ENCODE peak calls at places on chromosomes 6 and 20, in nine cellular contexts. One of them, this sample, is unnamed.

GRCh38 chr20:41958391-41958790 is 340.2 kb upstream of the CHD6 start:
- DNase-seq in MCF 10A: no peak
- DNase-seq in CD4-positive, alpha-beta T cell: no peak
- DNase-seq in activated naive CD4-positive, alpha-beta T cell treated with anti-CD3 and anti-CD28 coated beads for 36 hours: no peak
- DNase-seq in endothelial cell of umbilical vein: no peak
- DNase-seq in GM06990: no peak
- DNase-seq in GM20000: no peak
- DNase-seq in activated CD4-positive, alpha-beta T cell treated with anti-CD3 and anti-CD28 coated beads, Interleukin-2, amount 50 U/mL, for 1 hour: no peak
- DNase-seq in Kasumi-1: no peak
- DNase-seq in this sample: no peak

GRCh38 chr6:33904050-33904827 is 100.4 kb upstream of the MLN start:
- DNase-seq in MCF 10A: no peak
- DNase-seq in CD4-positive, alpha-beta T cell: peak; percentile 60
- DNase-seq in activated naive CD4-positive, alpha-beta T cell treated with anti-CD3 and anti-CD28 coated beads for 36 hours: peak; percentile 87
- DNase-seq in endothelial cell of umbilical vein: no peak
- DNase-seq in GM06990: peak; percentile 75
- DNase-seq in GM20000: peak; percentile 61
- DNase-seq in activated CD4-positive, alpha-beta T cell treated with anti-CD3 and anti-CD28 coated beads, Interleukin-2, amount 50 U/mL, for 1 hour: peak; percentile 67
- DNase-seq in Kasumi-1: peak; percentile 76
- DNase-seq in this sample: peak; percentile 62

GRCh38 chr6:25056130-25056529 is 120.4 kb upstream of the RIPOR2 start:
- DNase-seq in MCF 10A: no peak
- DNase-seq in CD4-positive, alpha-beta T cell: peak; percentile 49
- DNase-seq in activated naive CD4-positive, alpha-beta T cell treated with anti-CD3 and anti-CD28 coated beads for 36 hours: peak; percentile 74
- DNase-seq in endothelial cell of umbilical vein: no peak
- DNase-seq in GM06990: peak; percentile 54
- DNase-seq in GM20000: peak; percentile 41
- DNase-seq in activated CD4-positive, alpha-beta T cell treated with anti-CD3 and anti-CD28 coated beads, Interleukin-2, amount 50 U/mL, for 1 hour: peak; percentile 37
- DNase-seq in Kasumi-1: peak; percentile 97
- DNase-seq in this sample: peak; percentile 45

GRCh38 chr6:16704706-16705402 is 56.4 kb downstream of the ATXN1 start:
- DNase-seq in MCF 10A: no peak
- DNase-seq in CD4-positive, alpha-beta T cell: no peak
- DNase-seq in activated naive CD4-positive, alpha-beta T cell treated with anti-CD3 and anti-CD28 coated beads for 36 hours: peak; percentile 76
- DNase-seq in endothelial cell of umbilical vein: peak; percentile 66
- DNase-seq in GM06990: peak; percentile 31
- DNase-seq in GM20000: no peak
- DNase-seq in activated CD4-positive, alpha-beta T cell treated with anti-CD3 and anti-CD28 coated beads, Interleukin-2, amount 50 U/mL, for 1 hour: peak; percentile 41
- DNase-seq in Kasumi-1: no peak
- DNase-seq in this sample: peak; percentile 45

GRCh38 chr6:13349811-13350506 is 21.6 kb upstream of the TBC1D7 start:
- DNase-seq in MCF 10A: no peak
- DNase-seq in CD4-positive, alpha-beta T cell: no peak
- DNase-seq in activated naive CD4-positive, alpha-beta T cell treated with anti-CD3 and anti-CD28 coated beads for 36 hours: no peak
- DNase-seq in endothelial cell of umbilical vein: no peak
- DNase-seq in GM06990: no peak
- DNase-seq in GM20000: no peak
- DNase-seq in activated CD4-positive, alpha-beta T cell treated with anti-CD3 and anti-CD28 coated beads, Interleukin-2, amount 50 U/mL, for 1 hour: no peak
- DNase-seq in Kasumi-1: no peak
- DNase-seq in this sample: no peak

GRCh38 chr20:20085071-20085470 is 32.7 kb downstream of the CFAP61 start:
- DNase-seq in MCF 10A: no peak
- DNase-seq in CD4-positive, alpha-beta T cell: no peak
- DNase-seq in activated naive CD4-positive, alpha-beta T cell treated with anti-CD3 and anti-CD28 coated beads for 36 hours: no peak
- DNase-seq in endothelial cell of umbilical vein: no peak
- DNase-seq in GM06990: no peak
- DNase-seq in GM20000: no peak
- DNase-seq in activated CD4-positive, alpha-beta T cell treated with anti-CD3 and anti-CD28 coated beads, Interleukin-2, amount 50 U/mL, for 1 hour: no peak
- DNase-seq in Kasumi-1: no peak
- DNase-seq in this sample: no peak

GRCh38 chr20:43915209-43916072 is 789 bp downstream of the TOX2 start:
- DNase-seq in MCF 10A: no peak
- DNase-seq in CD4-positive, alpha-beta T cell: peak; percentile 17
- DNase-seq in activated naive CD4-positive, alpha-beta T cell treated with anti-CD3 and anti-CD28 coated beads for 36 hours: peak; percentile 44
- DNase-seq in endothelial cell of umbilical vein: peak; percentile 32
- DNase-seq in GM06990: peak; percentile 71
- DNase-seq in GM20000: peak; percentile 61
- DNase-seq in activated CD4-positive, alpha-beta T cell treated with anti-CD3 and anti-CD28 coated beads, Interleukin-2, amount 50 U/mL, for 1 hour: peak; percentile 33
- DNase-seq in Kasumi-1: no peak
- DNase-seq in this sample: peak; percentile 47

GRCh38 chr6:45438156-45438555 is 60.4 kb upstream of the SUPT3H start:
- DNase-seq in MCF 10A: no peak
- DNase-seq in CD4-positive, alpha-beta T cell: no peak
- DNase-seq in activated naive CD4-positive, alpha-beta T cell treated with anti-CD3 and anti-CD28 coated beads for 36 hours: no peak
- DNase-seq in endothelial cell of umbilical vein: no peak
- DNase-seq in GM06990: no peak
- DNase-seq in GM20000: no peak
- DNase-seq in activated CD4-positive, alpha-beta T cell treated with anti-CD3 and anti-CD28 coated beads, Interleukin-2, amount 50 U/mL, for 1 hour: no peak
- DNase-seq in Kasumi-1: no peak
- DNase-seq in this sample: no peak

GRCh38 chr20:9490171-9490570 is 24.2 kb upstream of the LAMP5 start:
- DNase-seq in MCF 10A: no peak
- DNase-seq in CD4-positive, alpha-beta T cell: no peak
- DNase-seq in activated naive CD4-positive, alpha-beta T cell treated with anti-CD3 and anti-CD28 coated beads for 36 hours: no peak
- DNase-seq in endothelial cell of umbilical vein: no peak
- DNase-seq in GM06990: no peak
- DNase-seq in GM20000: no peak
- DNase-seq in activated CD4-positive, alpha-beta T cell treated with anti-CD3 and anti-CD28 coated beads, Interleukin-2, amount 50 U/mL, for 1 hour: no peak
- DNase-seq in Kasumi-1: no peak
- DNase-seq in this sample: no peak

GRCh38 chr6:125871365-125871764 is 80.6 kb downstream of the NCOA7 start:
- DNase-seq in MCF 10A: peak; percentile 71
- DNase-seq in CD4-positive, alpha-beta T cell: no peak
- DNase-seq in activated naive CD4-positive, alpha-beta T cell treated with anti-CD3 and anti-CD28 coated beads for 36 hours: no peak
- DNase-seq in endothelial cell of umbilical vein: no peak
- DNase-seq in GM06990: no peak
- DNase-seq in GM20000: no peak
- DNase-seq in activated CD4-positive, alpha-beta T cell treated with anti-CD3 and anti-CD28 coated beads, Interleukin-2, amount 50 U/mL, for 1 hour: no peak
- DNase-seq in Kasumi-1: no peak
- DNase-seq in this sample: no peak

GRCh38 chr6:11149551-11149950 is 38.0 kb upstream of the ERVFRD-1 start:
- DNase-seq in MCF 10A: no peak
- DNase-seq in CD4-positive, alpha-beta T cell: no peak
- DNase-seq in activated naive CD4-positive, alpha-beta T cell treated with anti-CD3 and anti-CD28 coated beads for 36 hours: no peak
- DNase-seq in endothelial cell of umbilical vein: no peak
- DNase-seq in GM06990: no peak
- DNase-seq in GM20000: no peak
- DNase-seq in activated CD4-positive, alpha-beta T cell treated with anti-CD3 and anti-CD28 coated beads, Interleukin-2, amount 50 U/mL, for 1 hour: no peak
- DNase-seq in Kasumi-1: no peak
- DNase-seq in this sample: no peak

GRCh38 chr20:9220874-9221547 is 152.1 kb downstream of the PLCB4 start:
- DNase-seq in MCF 10A: no peak
- DNase-seq in CD4-positive, alpha-beta T cell: no peak
- DNase-seq in activated naive CD4-positive, alpha-beta T cell treated with anti-CD3 and anti-CD28 coated beads for 36 hours: no peak
- DNase-seq in endothelial cell of umbilical vein: no peak
- DNase-seq in GM06990: no peak
- DNase-seq in GM20000: no peak
- DNase-seq in activated CD4-positive, alpha-beta T cell treated with anti-CD3 and anti-CD28 coated beads, Interleukin-2, amount 50 U/mL, for 1 hour: no peak
- DNase-seq in Kasumi-1: no peak
- DNase-seq in this sample: no peak

GRCh38 chr6:51814418-51814817 is 273.0 kb downstream of the PKHD1 start:
- DNase-seq in MCF 10A: no peak
- DNase-seq in CD4-positive, alpha-beta T cell: no peak
- DNase-seq in activated naive CD4-positive, alpha-beta T cell treated with anti-CD3 and anti-CD28 coated beads for 36 hours: no peak
- DNase-seq in endothelial cell of umbilical vein: no peak
- DNase-seq in GM06990: no peak
- DNase-seq in GM20000: no peak
- DNase-seq in activated CD4-positive, alpha-beta T cell treated with anti-CD3 and anti-CD28 coated beads, Interleukin-2, amount 50 U/mL, for 1 hour: no peak
- DNase-seq in Kasumi-1: no peak
- DNase-seq in this sample: no peak

GRCh38 chr6:137297887-137298286 is 78.7 kb upstream of the IFNGR1 start:
- DNase-seq in MCF 10A: no peak
- DNase-seq in CD4-positive, alpha-beta T cell: no peak
- DNase-seq in activated naive CD4-positive, alpha-beta T cell treated with anti-CD3 and anti-CD28 coated beads for 36 hours: no peak
- DNase-seq in endothelial cell of umbilical vein: peak; percentile 82
- DNase-seq in GM06990: no peak
- DNase-seq in GM20000: no peak
- DNase-seq in activated CD4-positive, alpha-beta T cell treated with anti-CD3 and anti-CD28 coated beads, Interleukin-2, amount 50 U/mL, for 1 hour: no peak
- DNase-seq in Kasumi-1: peak; percentile 79
- DNase-seq in this sample: no peak

GRCh38 chr6:99002826-99003225 is 55.1 kb upstream of the FBXL4 start:
- DNase-seq in MCF 10A: peak; percentile 16
- DNase-seq in CD4-positive, alpha-beta T cell: no peak
- DNase-seq in activated naive CD4-positive, alpha-beta T cell treated with anti-CD3 and anti-CD28 coated beads for 36 hours: no peak
- DNase-seq in endothelial cell of umbilical vein: peak; percentile 7
- DNase-seq in GM06990: no peak
- DNase-seq in GM20000: no peak
- DNase-seq in activated CD4-positive, alpha-beta T cell treated with anti-CD3 and anti-CD28 coated beads, Interleukin-2, amount 50 U/mL, for 1 hour: no peak
- DNase-seq in Kasumi-1: no peak
- DNase-seq in this sample: no peak

GRCh38 chr6:55069132-55069781 is 105.1 kb upstream of the HCRTR2 start:
- DNase-seq in MCF 10A: peak; percentile 63
- DNase-seq in CD4-positive, alpha-beta T cell: no peak
- DNase-seq in activated naive CD4-positive, alpha-beta T cell treated with anti-CD3 and anti-CD28 coated beads for 36 hours: peak; percentile 6
- DNase-seq in endothelial cell of umbilical vein: peak; percentile 60
- DNase-seq in GM06990: no peak
- DNase-seq in GM20000: peak; percentile 5
- DNase-seq in activated CD4-positive, alpha-beta T cell treated with anti-CD3 and anti-CD28 coated beads, Interleukin-2, amount 50 U/mL, for 1 hour: no peak
- DNase-seq in Kasumi-1: peak; percentile 74
- DNase-seq in this sample: no peak

GRCh38 chr6:137119196-137120104 is 54.0 kb downstream of the IL22RA2 start:
- DNase-seq in MCF 10A: no peak
- DNase-seq in CD4-positive, alpha-beta T cell: no peak
- DNase-seq in activated naive CD4-positive, alpha-beta T cell treated with anti-CD3 and anti-CD28 coated beads for 36 hours: no peak
- DNase-seq in endothelial cell of umbilical vein: no peak
- DNase-seq in GM06990: no peak
- DNase-seq in GM20000: no peak
- DNase-seq in activated CD4-positive, alpha-beta T cell treated with anti-CD3 and anti-CD28 coated beads, Interleukin-2, amount 50 U/mL, for 1 hour: no peak
- DNase-seq in Kasumi-1: no peak
- DNase-seq in this sample: no peak

GRCh38 chr20:11453430-11453829 is 464.3 kb upstream of the BTBD3 start:
- DNase-seq in MCF 10A: peak; percentile 72
- DNase-seq in CD4-positive, alpha-beta T cell: no peak
- DNase-seq in activated naive CD4-positive, alpha-beta T cell treated with anti-CD3 and anti-CD28 coated beads for 36 hours: no peak
- DNase-seq in endothelial cell of umbilical vein: peak; percentile 64
- DNase-seq in GM06990: no peak
- DNase-seq in GM20000: no peak
- DNase-seq in activated CD4-positive, alpha-beta T cell treated with anti-CD3 and anti-CD28 coated beads, Interleukin-2, amount 50 U/mL, for 1 hour: no peak
- DNase-seq in Kasumi-1: no peak
- DNase-seq in this sample: no peak

GRCh38 chr6:42963855-42964605 is 3.5 kb downstream of the GNMT start:
- DNase-seq in MCF 10A: peak; percentile 61
- DNase-seq in CD4-positive, alpha-beta T cell: peak; percentile 20
- DNase-seq in activated naive CD4-positive, alpha-beta T cell treated with anti-CD3 and anti-CD28 coated beads for 36 hours: peak; percentile 72
- DNase-seq in endothelial cell of umbilical vein: peak; percentile 50
- DNase-seq in GM06990: no peak
- DNase-seq in GM20000: no peak
- DNase-seq in activated CD4-positive, alpha-beta T cell treated with anti-CD3 and anti-CD28 coated beads, Interleukin-2, amount 50 U/mL, for 1 hour: peak; percentile 26
- DNase-seq in Kasumi-1: peak; percentile 76
- DNase-seq in this sample: no peak

GRCh38 chr20:50992733-50993457 is 30.0 kb downstream of the KCNG1 start:
- DNase-seq in MCF 10A: peak; percentile 77
- DNase-seq in CD4-positive, alpha-beta T cell: no peak
- DNase-seq in activated naive CD4-positive, alpha-beta T cell treated with anti-CD3 and anti-CD28 coated beads for 36 hours: peak; percentile 66
- DNase-seq in endothelial cell of umbilical vein: peak; percentile 69
- DNase-seq in GM06990: no peak
- DNase-seq in GM20000: peak; percentile 68
- DNase-seq in activated CD4-positive, alpha-beta T cell treated with anti-CD3 and anti-CD28 coated beads, Interleukin-2, amount 50 U/mL, for 1 hour: no peak
- DNase-seq in Kasumi-1: peak; percentile 57
- DNase-seq in this sample: no peak

GRCh38 chr6:43216200-43216599 is 13.1 kb downstream of the DNPH1 start:
- DNase-seq in MCF 10A: no peak
- DNase-seq in CD4-positive, alpha-beta T cell: no peak
- DNase-seq in activated naive CD4-positive, alpha-beta T cell treated with anti-CD3 and anti-CD28 coated beads for 36 hours: no peak
- DNase-seq in endothelial cell of umbilical vein: no peak
- DNase-seq in GM06990: no peak
- DNase-seq in GM20000: no peak
- DNase-seq in activated CD4-positive, alpha-beta T cell treated with anti-CD3 and anti-CD28 coated beads, Interleukin-2, amount 50 U/mL, for 1 hour: no peak
- DNase-seq in Kasumi-1: no peak
- DNase-seq in this sample: no peak

GRCh38 chr20:49887251-49887827 is 28.0 kb downstream of the SPATA2 start:
- DNase-seq in MCF 10A: no peak
- DNase-seq in CD4-positive, alpha-beta T cell: no peak
- DNase-seq in activated naive CD4-positive, alpha-beta T cell treated with anti-CD3 and anti-CD28 coated beads for 36 hours: no peak
- DNase-seq in endothelial cell of umbilical vein: no peak
- DNase-seq in GM06990: no peak
- DNase-seq in GM20000: peak; percentile 33
- DNase-seq in activated CD4-positive, alpha-beta T cell treated with anti-CD3 and anti-CD28 coated beads, Interleukin-2, amount 50 U/mL, for 1 hour: no peak
- DNase-seq in Kasumi-1: no peak
- DNase-seq in this sample: no peak

GRCh38 chr20:12241065-12241464 is 323.4 kb downstream of the BTBD3 start:
- DNase-seq in MCF 10A: no peak
- DNase-seq in CD4-positive, alpha-beta T cell: no peak
- DNase-seq in activated naive CD4-positive, alpha-beta T cell treated with anti-CD3 and anti-CD28 coated beads for 36 hours: no peak
- DNase-seq in endothelial cell of umbilical vein: no peak
- DNase-seq in GM06990: no peak
- DNase-seq in GM20000: no peak
- DNase-seq in activated CD4-positive, alpha-beta T cell treated with anti-CD3 and anti-CD28 coated beads, Interleukin-2, amount 50 U/mL, for 1 hour: no peak
- DNase-seq in Kasumi-1: no peak
- DNase-seq in this sample: no peak

GRCh38 chr20:44218441-44218840 is 7.9 kb upstream of the OSER1 start:
- DNase-seq in MCF 10A: no peak
- DNase-seq in CD4-positive, alpha-beta T cell: peak; percentile 59
- DNase-seq in activated naive CD4-positive, alpha-beta T cell treated with anti-CD3 and anti-CD28 coated beads for 36 hours: peak; percentile 80
- DNase-seq in endothelial cell of umbilical vein: no peak
- DNase-seq in GM06990: no peak
- DNase-seq in GM20000: no peak
- DNase-seq in activated CD4-positive, alpha-beta T cell treated with anti-CD3 and anti-CD28 coated beads, Interleukin-2, amount 50 U/mL, for 1 hour: peak; percentile 52
- DNase-seq in Kasumi-1: no peak
- DNase-seq in this sample: peak; percentile 40

GRCh38 chr20:38134427-38135281 is 30.4 kb downstream of the TGM2 start:
- DNase-seq in MCF 10A: peak; percentile 23
- DNase-seq in CD4-positive, alpha-beta T cell: no peak
- DNase-seq in activated naive CD4-positive, alpha-beta T cell treated with anti-CD3 and anti-CD28 coated beads for 36 hours: no peak
- DNase-seq in endothelial cell of umbilical vein: peak; percentile 94
- DNase-seq in GM06990: no peak
- DNase-seq in GM20000: no peak
- DNase-seq in activated CD4-positive, alpha-beta T cell treated with anti-CD3 and anti-CD28 coated beads, Interleukin-2, amount 50 U/mL, for 1 hour: no peak
- DNase-seq in Kasumi-1: no peak
- DNase-seq in this sample: no peak

GRCh38 chr6:88760091-88760490 is 203.3 kb downstream of the RNGTT start:
- DNase-seq in MCF 10A: no peak
- DNase-seq in CD4-positive, alpha-beta T cell: no peak
- DNase-seq in activated naive CD4-positive, alpha-beta T cell treated with anti-CD3 and anti-CD28 coated beads for 36 hours: no peak
- DNase-seq in endothelial cell of umbilical vein: peak; percentile 9
- DNase-seq in GM06990: no peak
- DNase-seq in GM20000: no peak
- DNase-seq in activated CD4-positive, alpha-beta T cell treated with anti-CD3 and anti-CD28 coated beads, Interleukin-2, amount 50 U/mL, for 1 hour: no peak
- DNase-seq in Kasumi-1: no peak
- DNase-seq in this sample: no peak

GRCh38 chr20:1338096-1338495 is 9.2 kb upstream of the SDCBP2 start:
- DNase-seq in MCF 10A: no peak
- DNase-seq in CD4-positive, alpha-beta T cell: no peak
- DNase-seq in activated naive CD4-positive, alpha-beta T cell treated with anti-CD3 and anti-CD28 coated beads for 36 hours: no peak
- DNase-seq in endothelial cell of umbilical vein: no peak
- DNase-seq in GM06990: no peak
- DNase-seq in GM20000: no peak
- DNase-seq in activated CD4-positive, alpha-beta T cell treated with anti-CD3 and anti-CD28 coated beads, Interleukin-2, amount 50 U/mL, for 1 hour: no peak
- DNase-seq in Kasumi-1: no peak
- DNase-seq in this sample: no peak

GRCh38 chr6:21507811-21508210 is 85.7 kb upstream of the SOX4 start:
- DNase-seq in MCF 10A: no peak
- DNase-seq in CD4-positive, alpha-beta T cell: no peak
- DNase-seq in activated naive CD4-positive, alpha-beta T cell treated with anti-CD3 and anti-CD28 coated beads for 36 hours: no peak
- DNase-seq in endothelial cell of umbilical vein: peak; percentile 5
- DNase-seq in GM06990: no peak
- DNase-seq in GM20000: no peak
- DNase-seq in activated CD4-positive, alpha-beta T cell treated with anti-CD3 and anti-CD28 coated beads, Interleukin-2, amount 50 U/mL, for 1 hour: no peak
- DNase-seq in Kasumi-1: no peak
- DNase-seq in this sample: no peak

GRCh38 chr20:2408111-2408510 is 27.4 kb downstream of the TGM6 start:
- DNase-seq in MCF 10A: no peak
- DNase-seq in CD4-positive, alpha-beta T cell: no peak
- DNase-seq in activated naive CD4-positive, alpha-beta T cell treated with anti-CD3 and anti-CD28 coated beads for 36 hours: no peak
- DNase-seq in endothelial cell of umbilical vein: no peak
- DNase-seq in GM06990: no peak
- DNase-seq in GM20000: no peak
- DNase-seq in activated CD4-positive, alpha-beta T cell treated with anti-CD3 and anti-CD28 coated beads, Interleukin-2, amount 50 U/mL, for 1 hour: no peak
- DNase-seq in Kasumi-1: no peak
- DNase-seq in this sample: no peak

GRCh38 chr20:37517371-37517748 is 3.7 kb upstream of the NNAT start:
- DNase-seq in MCF 10A: no peak
- DNase-seq in CD4-positive, alpha-beta T cell: no peak
- DNase-seq in activated naive CD4-positive, alpha-beta T cell treated with anti-CD3 and anti-CD28 coated beads for 36 hours: no peak
- DNase-seq in endothelial cell of umbilical vein: no peak
- DNase-seq in GM06990: no peak
- DNase-seq in GM20000: no peak
- DNase-seq in activated CD4-positive, alpha-beta T cell treated with anti-CD3 and anti-CD28 coated beads, Interleukin-2, amount 50 U/mL, for 1 hour: no peak
- DNase-seq in Kasumi-1: no peak
- DNase-seq in this sample: no peak

This sample was measured in activated CD8-positive, alpha-beta memory T cell treated with anti-CD3 and anti-CD28 coated beads, Interleukin-2, amount 50 U/mL, for 4 hours.